ENCODE peak calls at places on chromosomes 13 and 19, in seven cellular contexts. One of them, this sample, is unnamed.

GRCh38 chr19:3450796-3451411 is 29.4 kb downstream of the SMIM24 start:
- DNase-seq in mammary epithelial cell: peak; percentile 97
- DNase-seq in stomach: peak; percentile 34
- DNase-seq in non-pigmented ciliary epithelial cell: peak; percentile 99
- DNase-seq in iris pigment epithelial cell: peak; percentile 100
- DNase-seq in left colon: peak; percentile 75
- DNase-seq in NCI-H187 treated with DMSO at 0.1 percent for 48 hours: no peak
- DNase-seq in this sample: peak; percentile 93

GRCh38 chr19:29771708-29772415 is 39.9 kb upstream of the CCNE1 start:
- DNase-seq in mammary epithelial cell: peak; percentile 30
- DNase-seq in stomach: peak; percentile 41
- DNase-seq in non-pigmented ciliary epithelial cell: peak; percentile 1
- DNase-seq in iris pigment epithelial cell: peak; percentile 49
- DNase-seq in left colon: no peak
- DNase-seq in NCI-H187 treated with DMSO at 0.1 percent for 48 hours: no peak
- DNase-seq in this sample: peak; percentile 40

GRCh38 chr13:51258612-51259358 is 36.6 kb downstream of the FAM124A start:
- DNase-seq in mammary epithelial cell: no peak
- DNase-seq in stomach: no peak
- DNase-seq in non-pigmented ciliary epithelial cell: no peak
- DNase-seq in iris pigment epithelial cell: no peak
- DNase-seq in left colon: no peak
- DNase-seq in NCI-H187 treated with DMSO at 0.1 percent for 48 hours: no peak
- DNase-seq in this sample: no peak

GRCh38 chr19:36030264-36031148 is 2.2 kb downstream of the CLIP3 start:
- DNase-seq in mammary epithelial cell: peak; percentile 53
- DNase-seq in stomach: no peak
- DNase-seq in non-pigmented ciliary epithelial cell: no peak
- DNase-seq in iris pigment epithelial cell: no peak
- DNase-seq in left colon: no peak
- DNase-seq in NCI-H187 treated with DMSO at 0.1 percent for 48 hours: no peak
- DNase-seq in this sample: peak; percentile 41

GRCh38 chr13:24725379-24725778 is 38.6 kb upstream of the RNF17 start:
- DNase-seq in mammary epithelial cell: no peak
- DNase-seq in stomach: no peak
- DNase-seq in non-pigmented ciliary epithelial cell: no peak
- DNase-seq in iris pigment epithelial cell: no peak
- DNase-seq in left colon: no peak
- DNase-seq in NCI-H187 treated with DMSO at 0.1 percent for 48 hours: no peak
- DNase-seq in this sample: no peak

GRCh38 chr19:3578390-3578789 is 5.6 kb downstream of the HMG20B start:
- DNase-seq in mammary epithelial cell: no peak
- DNase-seq in stomach: no peak
- DNase-seq in non-pigmented ciliary epithelial cell: no peak
- DNase-seq in iris pigment epithelial cell: no peak
- DNase-seq in left colon: no peak
- DNase-seq in NCI-H187 treated with DMSO at 0.1 percent for 48 hours: no peak
- DNase-seq in this sample: no peak

GRCh38 chr13:47121092-47121763 is 224.4 kb upstream of the HTR2A start:
- DNase-seq in mammary epithelial cell: peak; percentile 21
- DNase-seq in stomach: no peak
- DNase-seq in non-pigmented ciliary epithelial cell: no peak
- DNase-seq in iris pigment epithelial cell: no peak
- DNase-seq in left colon: no peak
- DNase-seq in NCI-H187 treated with DMSO at 0.1 percent for 48 hours: no peak
- DNase-seq in this sample: peak; percentile 25

GRCh38 chr13:22744688-22745452 is 435.9 kb upstream of the SGCG start:
- DNase-seq in mammary epithelial cell: no peak
- DNase-seq in stomach: no peak
- DNase-seq in non-pigmented ciliary epithelial cell: no peak
- DNase-seq in iris pigment epithelial cell: no peak
- DNase-seq in left colon: no peak
- DNase-seq in NCI-H187 treated with DMSO at 0.1 percent for 48 hours: no peak
- DNase-seq in this sample: no peak

GRCh38 chr19:8302357-8302691 is 5.8 kb downstream of the CD320 start:
- DNase-seq in mammary epithelial cell: no peak
- DNase-seq in stomach: peak; percentile 27
- DNase-seq in non-pigmented ciliary epithelial cell: no peak
- DNase-seq in iris pigment epithelial cell: no peak
- DNase-seq in left colon: no peak
- DNase-seq in NCI-H187 treated with DMSO at 0.1 percent for 48 hours: no peak
- DNase-seq in this sample: no peak